ENCODE peak calls at places on chromosomes 16 and 17, in six cellular contexts. P is H9, V is IMR-90, M is neuronal stem cell, X is mesenchymal stem cell, A is H1. I is an unnamed sample.

GRCh38 chr16:1050466-1050865 is 22.1 kb upstream of the SSTR5 start:
- DNase-seq in V (no peak), X (no peak), P (no peak), M (no peak), A (no peak), I (no peak)

GRCh38 chr16:1342526-1343427 is 8.9 kb downstream of the TSR3 start:
- DNase-seq in M (peak; percentile 96), V (peak; percentile 82), P (peak; percentile 99), A (peak; percentile 96), X (peak; percentile 94), I (peak; percentile 99)

GRCh38 chr16:608019-608418 is 18.2 kb downstream of the RAB40C start:
- DNase-seq in M (no peak), V (no peak), A (no peak), X (no peak), P (peak; percentile 37), I (no peak)

GRCh38 chr17:35245196-35245486 is 2.3 kb downstream of the SLFN5 start:
- DNase-seq in A (no peak), M (no peak), P (no peak), V (peak; percentile 97), X (peak; percentile 76), I (no peak)

GRCh38 chr17:79752175-79752574 is 21.4 kb downstream of the ENPP7 start:
- DNase-seq in P (no peak), M (no peak), X (no peak), V (no peak), A (no peak), I (no peak)

GRCh38 chr17:59155439-59156177 is at the start of gene PRR11:
- DNase-seq in A (no peak), M (no peak), X (no peak), V (peak; percentile 100), P (peak; percentile 100), I (peak; percentile 100)

GRCh38 chr17:17359271-17359670 is 56.1 kb downstream of the NT5M start:
- DNase-seq in X (no peak), M (no peak), V (no peak), P (no peak), A (no peak), I (no peak)

GRCh38 chr17:79218175-79218824 is 143.7 kb downstream of the ENGASE start:
- DNase-seq in X (no peak), A (no peak), V (no peak), P (no peak), M (no peak), I (no peak)

GRCh38 chr17:49132699-49133364 is at the start of gene B4GALNT2:
- DNase-seq in V (no peak), P (peak; percentile 64), M (no peak), X (peak; percentile 35), A (no peak), I (peak; percentile 41)

GRCh38 chr16:87325480-87325879 is 8.3 kb upstream of the C16orf95 start:
- DNase-seq in P (no peak), X (no peak), M (no peak), V (peak; percentile 10), A (no peak), I (no peak)

DNA sequence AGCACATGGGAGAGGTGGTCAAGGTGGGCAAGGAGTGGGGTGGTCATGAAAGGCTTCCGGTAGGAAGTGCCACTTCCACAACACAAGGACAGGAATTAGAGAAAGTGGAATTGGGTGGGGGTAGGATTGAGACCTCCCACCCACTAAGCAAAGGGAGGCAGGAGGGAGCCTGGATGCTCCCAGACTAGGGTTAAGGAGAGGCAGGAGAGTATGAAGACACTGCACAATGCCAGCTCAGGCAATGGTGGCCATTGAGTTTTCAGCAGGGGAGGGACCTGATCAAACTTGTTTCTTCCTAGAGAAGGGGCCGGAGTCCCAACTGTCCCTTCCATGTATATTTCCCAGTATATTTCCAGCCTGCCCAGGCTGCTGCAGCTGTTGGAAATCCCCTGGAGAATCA is 3.1 kb upstream of the RAB11FIP4 start:
- DNase-seq in M (no peak), X (no peak), P (no peak), V (no peak), A (no peak), I (no peak)
- H4K91ac ChIP-seq in M (no peak overlapping the region), X (no peak overlapping the region), P (no peak overlapping the region), V (no peak overlapping the region), A (peak overlapping the region; percentile 35), I (no peak overlapping the region)

GRCh38 chr17:61160789-61161440 is 238.7 kb upstream of the TBX2 start:
- DNase-seq in M (no peak), P (no peak), V (no peak), A (no peak), X (no peak), I (no peak)
- H4K91ac ChIP-seq in M (no peak overlapping the region), P (no peak overlapping the region), V (no peak overlapping the region), A (no peak overlapping the region), X (no peak overlapping the region), I (no peak overlapping the region)

GRCh38 chr17:1989135-1989534 is 36.0 kb downstream of the RTN4RL1 start:
- DNase-seq in M (no peak), P (no peak), X (no peak), V (peak; percentile 88), A (no peak), I (no peak)

GRCh38 chr17:1996243-1997145 is 28.6 kb downstream of the RTN4RL1 start:
- DNase-seq in P (no peak), M (no peak), A (no peak), X (no peak), V (no peak), I (no peak)

GRCh38 chr17:1995321-1996242 is 29.6 kb downstream of the RTN4RL1 start:
- DNase-seq in V (no peak), M (no peak), P (no peak), X (no peak), A (no peak), I (no peak)

GRCh38 chr17:1994707-1995106 is 30.4 kb downstream of the RTN4RL1 start:
- DNase-seq in A (no peak), P (no peak), V (no peak), X (no peak), M (no peak), I (no peak)

GRCh38 chr17:1992541-1992940 is 32.6 kb downstream of the RTN4RL1 start:
- DNase-seq in M (no peak), A (no peak), X (no peak), V (no peak), P (no peak), I (no peak)
- H4K91ac ChIP-seq in M (no peak overlapping the region), A (no peak overlapping the region), X (no peak overlapping the region), V (no peak overlapping the region), P (no peak overlapping the region), I (no peak overlapping the region)

DNA sequence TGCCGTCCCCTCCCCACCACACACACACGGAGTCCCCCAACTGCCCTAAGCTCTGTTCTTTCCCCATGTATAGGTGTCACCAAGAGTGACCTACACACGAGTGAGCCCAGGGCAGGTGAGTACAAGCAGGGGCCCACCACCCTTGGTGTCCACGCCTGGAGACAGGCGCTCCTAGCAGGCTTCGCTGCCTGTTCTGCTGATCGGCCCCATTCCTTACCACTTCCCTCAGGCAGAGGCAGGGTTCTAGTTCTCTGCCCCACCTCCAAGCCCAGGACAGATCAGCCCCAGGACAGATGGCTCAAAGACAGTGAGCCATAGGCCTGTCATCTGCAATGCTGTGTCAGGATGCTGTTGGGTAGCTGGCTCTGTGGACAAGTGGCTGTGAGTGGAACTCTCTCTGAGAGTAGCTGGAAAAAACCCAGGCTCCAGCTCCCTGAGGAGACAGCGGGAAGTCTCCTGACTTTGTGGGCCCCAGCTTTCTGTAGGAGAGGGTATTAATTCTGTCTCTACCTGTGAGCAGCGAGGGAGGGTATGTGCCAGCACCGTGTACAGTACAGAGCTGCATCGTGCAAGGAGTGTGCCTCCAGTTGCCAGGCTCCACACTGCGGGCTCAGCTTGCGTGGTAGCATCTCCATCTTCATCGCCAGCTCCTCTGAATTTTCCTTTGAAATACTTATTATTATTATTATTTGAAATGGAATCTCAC is 897 bp downstream of the TP53I13 start:
- DNase-seq in V (peak; percentile 35), P (no peak), X (peak; percentile 43), M (no peak), A (no peak), I (peak; percentile 51)
- H4K91ac ChIP-seq in V (peak overlapping the region; percentile 84), P (no peak overlapping the region), X (no peak overlapping the region), M (no peak overlapping the region), A (no peak overlapping the region), I (no peak overlapping the region)

GRCh38 chr17:15108992-15109391 is 156.1 kb downstream of the PMP22 start:
- DNase-seq in V (no peak), A (no peak), P (no peak), X (no peak), M (no peak), I (no peak)
- H4K91ac ChIP-seq in V (no peak overlapping the region), A (no peak overlapping the region), P (no peak overlapping the region), X (no peak overlapping the region), M (no peak overlapping the region), I (no peak overlapping the region)

DNA sequence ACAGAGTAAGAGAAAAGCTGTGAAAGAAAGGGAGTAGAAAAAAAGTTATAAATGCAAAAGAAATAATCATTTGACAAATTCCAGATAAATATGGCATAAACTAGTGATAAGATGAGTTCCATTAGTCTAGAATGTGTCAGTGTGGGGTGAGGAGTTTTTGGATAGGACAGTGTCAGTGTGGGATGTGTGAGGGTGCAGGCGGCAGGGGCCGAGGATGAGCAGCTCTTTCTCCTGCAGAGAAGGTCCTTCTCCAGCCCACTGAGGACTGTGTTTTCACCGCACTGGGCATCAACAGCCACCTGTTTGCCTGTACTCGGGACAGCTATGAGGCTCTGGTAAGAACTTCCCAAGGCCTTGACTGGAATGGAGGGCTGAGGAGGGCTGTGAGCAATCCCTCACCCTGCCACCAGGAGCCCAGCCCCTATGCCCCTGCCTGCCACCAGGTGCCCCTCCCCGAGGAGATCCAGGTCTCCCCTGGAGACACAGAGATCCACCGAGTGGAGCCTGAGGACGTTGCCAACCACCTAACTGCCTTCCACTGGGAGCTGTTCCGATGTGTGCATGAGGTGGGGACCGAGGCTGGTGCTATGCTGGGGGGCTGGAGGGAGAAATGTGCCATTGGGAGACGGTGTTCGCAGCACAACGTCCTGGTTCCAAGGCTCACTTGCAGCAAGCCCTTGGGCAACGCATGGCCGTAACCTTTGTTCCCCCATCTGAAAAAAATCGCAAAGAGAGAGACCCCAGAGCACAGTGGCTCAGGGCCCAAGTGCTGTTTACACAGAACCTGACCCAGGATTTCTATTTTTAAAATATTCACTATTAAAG is 13.1 kb downstream of the RAPGEFL1 start:
- DNase-seq in A (no peak), P (peak; percentile 91), X (peak; percentile 42), V (no peak), M (no peak), I (peak; percentile 51)
- H4K91ac ChIP-seq in A (peak overlapping the region; percentile 75), P (no peak overlapping the region), X (peak overlapping the region; percentile 44), V (no peak overlapping the region), M (peak overlapping the region; percentile 58), I (no peak overlapping the region)

GRCh38 chr16:24442631-24443030 is 96.7 kb upstream of the RBBP6 start:
- DNase-seq in A (no peak), P (no peak), X (no peak), M (no peak), V (no peak), I (no peak)
- H4K91ac ChIP-seq in A (no peak overlapping the region), P (no peak overlapping the region), X (no peak overlapping the region), M (no peak overlapping the region), V (no peak overlapping the region), I (no peak overlapping the region)

I was measured in trophoblast cell.